ENCODE peak calls at places on chromosomes 3 and 15, in ten cellular contexts. One of them, this sample, is unnamed.

GRCh38 chr3:188589056-188589455 is 435.1 kb downstream of the LPP start:
- DNase-seq in left lung: no peak
- DNase-seq in activated CD4-positive, alpha-beta T cell treated with anti-CD3 and anti-CD28 coated beads, Interleukin-2, amount 50 U/mL, for 24 hours: no peak
- DNase-seq in CD4-positive, CD25-positive, alpha-beta regulatory T cell: no peak
- DNase-seq in right cardiac atrium: no peak
- DNase-seq in activated CD4-positive, CD25-positive, alpha-beta regulatory T cell: no peak
- DNase-seq in upper lobe of right lung: no peak
- DNase-seq in HEK293T: no peak
- DNase-seq in BE2C: no peak
- DNase-seq in esophagus squamous epithelium: no peak
- DNase-seq in this sample: no peak

GRCh38 chr3:137460944-137461343 is 303.2 kb upstream of the SOX14 start:
- DNase-seq in left lung: no peak
- DNase-seq in activated CD4-positive, alpha-beta T cell treated with anti-CD3 and anti-CD28 coated beads, Interleukin-2, amount 50 U/mL, for 24 hours: no peak
- DNase-seq in CD4-positive, CD25-positive, alpha-beta regulatory T cell: no peak
- DNase-seq in right cardiac atrium: no peak
- DNase-seq in activated CD4-positive, CD25-positive, alpha-beta regulatory T cell: no peak
- DNase-seq in upper lobe of right lung: no peak
- DNase-seq in HEK293T: no peak
- DNase-seq in BE2C: no peak
- DNase-seq in esophagus squamous epithelium: no peak
- DNase-seq in this sample: no peak

GRCh38 chr15:59413577-59413976 is 24.4 kb upstream of the FAM81A start:
- DNase-seq in left lung: no peak
- DNase-seq in activated CD4-positive, alpha-beta T cell treated with anti-CD3 and anti-CD28 coated beads, Interleukin-2, amount 50 U/mL, for 24 hours: no peak
- DNase-seq in CD4-positive, CD25-positive, alpha-beta regulatory T cell: no peak
- DNase-seq in right cardiac atrium: no peak
- DNase-seq in activated CD4-positive, CD25-positive, alpha-beta regulatory T cell: no peak
- DNase-seq in upper lobe of right lung: no peak
- DNase-seq in HEK293T: no peak
- DNase-seq in BE2C: no peak
- DNase-seq in esophagus squamous epithelium: no peak
- DNase-seq in this sample: no peak

GRCh38 chr3:113695818-113696645 is at the start of gene USF3:
- DNase-seq in left lung: peak
- DNase-seq in activated CD4-positive, alpha-beta T cell treated with anti-CD3 and anti-CD28 coated beads, Interleukin-2, amount 50 U/mL, for 24 hours: peak
- DNase-seq in CD4-positive, CD25-positive, alpha-beta regulatory T cell: peak
- DNase-seq in right cardiac atrium: peak
- DNase-seq in activated CD4-positive, CD25-positive, alpha-beta regulatory T cell: peak
- DNase-seq in upper lobe of right lung: peak
- DNase-seq in HEK293T: peak
- DNase-seq in BE2C: peak
- DNase-seq in esophagus squamous epithelium: peak
- DNase-seq in this sample: peak

GRCh38 chr15:43930079-43930478 is 103.3 kb downstream of the WDR76 start:
- DNase-seq in left lung: no peak
- DNase-seq in activated CD4-positive, alpha-beta T cell treated with anti-CD3 and anti-CD28 coated beads, Interleukin-2, amount 50 U/mL, for 24 hours: no peak
- DNase-seq in CD4-positive, CD25-positive, alpha-beta regulatory T cell: no peak
- DNase-seq in right cardiac atrium: no peak
- DNase-seq in activated CD4-positive, CD25-positive, alpha-beta regulatory T cell: no peak
- DNase-seq in upper lobe of right lung: no peak
- DNase-seq in HEK293T: peak
- DNase-seq in BE2C: no peak
- DNase-seq in esophagus squamous epithelium: no peak
- DNase-seq in this sample: no peak

GRCh38 chr3:105752791-105753415 is 115.9 kb downstream of the CBLB start:
- DNase-seq in left lung: no peak
- DNase-seq in activated CD4-positive, alpha-beta T cell treated with anti-CD3 and anti-CD28 coated beads, Interleukin-2, amount 50 U/mL, for 24 hours: no peak
- DNase-seq in CD4-positive, CD25-positive, alpha-beta regulatory T cell: peak
- DNase-seq in right cardiac atrium: peak
- DNase-seq in activated CD4-positive, CD25-positive, alpha-beta regulatory T cell: peak
- DNase-seq in upper lobe of right lung: no peak
- DNase-seq in HEK293T: peak
- DNase-seq in BE2C: peak
- DNase-seq in esophagus squamous epithelium: no peak
- DNase-seq in this sample: no peak

GRCh38 chr15:81274932-81275341 is 49.0 kb downstream of the STARD5 start:
- DNase-seq in left lung: peak
- DNase-seq in activated CD4-positive, alpha-beta T cell treated with anti-CD3 and anti-CD28 coated beads, Interleukin-2, amount 50 U/mL, for 24 hours: peak
- DNase-seq in CD4-positive, CD25-positive, alpha-beta regulatory T cell: peak
- DNase-seq in right cardiac atrium: peak
- DNase-seq in activated CD4-positive, CD25-positive, alpha-beta regulatory T cell: peak
- DNase-seq in upper lobe of right lung: peak
- DNase-seq in HEK293T: peak
- DNase-seq in BE2C: peak
- DNase-seq in esophagus squamous epithelium: no peak
- DNase-seq in this sample: peak

GRCh38 chr3:73342077-73342476 is 280.6 kb downstream of the EBLN2 start:
- DNase-seq in left lung: no peak
- DNase-seq in activated CD4-positive, alpha-beta T cell treated with anti-CD3 and anti-CD28 coated beads, Interleukin-2, amount 50 U/mL, for 24 hours: no peak
- DNase-seq in CD4-positive, CD25-positive, alpha-beta regulatory T cell: no peak
- DNase-seq in right cardiac atrium: no peak
- DNase-seq in activated CD4-positive, CD25-positive, alpha-beta regulatory T cell: no peak
- DNase-seq in upper lobe of right lung: no peak
- DNase-seq in HEK293T: no peak
- DNase-seq in BE2C: no peak
- DNase-seq in esophagus squamous epithelium: no peak
- DNase-seq in this sample: no peak

GRCh38 chr3:45605569-45605968 is 11.0 kb downstream of the LIMD1 start:
- DNase-seq in left lung: no peak
- DNase-seq in activated CD4-positive, alpha-beta T cell treated with anti-CD3 and anti-CD28 coated beads, Interleukin-2, amount 50 U/mL, for 24 hours: no peak
- DNase-seq in CD4-positive, CD25-positive, alpha-beta regulatory T cell: no peak
- DNase-seq in right cardiac atrium: no peak
- DNase-seq in activated CD4-positive, CD25-positive, alpha-beta regulatory T cell: no peak
- DNase-seq in upper lobe of right lung: no peak
- DNase-seq in HEK293T: no peak
- DNase-seq in BE2C: no peak
- DNase-seq in esophagus squamous epithelium: no peak
- DNase-seq in this sample: no peak

GRCh38 chr15:51706347-51706746 is 25.0 kb downstream of the SCG3 start:
- DNase-seq in left lung: no peak
- DNase-seq in activated CD4-positive, alpha-beta T cell treated with anti-CD3 and anti-CD28 coated beads, Interleukin-2, amount 50 U/mL, for 24 hours: no peak
- DNase-seq in CD4-positive, CD25-positive, alpha-beta regulatory T cell: no peak
- DNase-seq in right cardiac atrium: no peak
- DNase-seq in activated CD4-positive, CD25-positive, alpha-beta regulatory T cell: no peak
- DNase-seq in upper lobe of right lung: no peak
- DNase-seq in HEK293T: no peak
- DNase-seq in BE2C: peak
- DNase-seq in esophagus squamous epithelium: no peak
- DNase-seq in this sample: no peak

GRCh38 chr15:31065824-31066223 is 35.7 kb downstream of the TRPM1 start:
- DNase-seq in left lung: no peak
- DNase-seq in activated CD4-positive, alpha-beta T cell treated with anti-CD3 and anti-CD28 coated beads, Interleukin-2, amount 50 U/mL, for 24 hours: no peak
- DNase-seq in CD4-positive, CD25-positive, alpha-beta regulatory T cell: no peak
- DNase-seq in right cardiac atrium: no peak
- DNase-seq in activated CD4-positive, CD25-positive, alpha-beta regulatory T cell: no peak
- DNase-seq in upper lobe of right lung: no peak
- DNase-seq in HEK293T: no peak
- DNase-seq in BE2C: no peak
- DNase-seq in esophagus squamous epithelium: no peak
- DNase-seq in this sample: no peak

GRCh38 chr3:32835943-32836342 is 18.1 kb downstream of the TRIM71 start:
- DNase-seq in left lung: no peak
- DNase-seq in activated CD4-positive, alpha-beta T cell treated with anti-CD3 and anti-CD28 coated beads, Interleukin-2, amount 50 U/mL, for 24 hours: no peak
- DNase-seq in CD4-positive, CD25-positive, alpha-beta regulatory T cell: no peak
- DNase-seq in right cardiac atrium: no peak
- DNase-seq in activated CD4-positive, CD25-positive, alpha-beta regulatory T cell: no peak
- DNase-seq in upper lobe of right lung: peak
- DNase-seq in HEK293T: no peak
- DNase-seq in BE2C: no peak
- DNase-seq in esophagus squamous epithelium: no peak
- DNase-seq in this sample: no peak

GRCh38 chr3:188627652-188628051 is 473.7 kb downstream of the LPP start:
- DNase-seq in left lung: no peak
- DNase-seq in activated CD4-positive, alpha-beta T cell treated with anti-CD3 and anti-CD28 coated beads, Interleukin-2, amount 50 U/mL, for 24 hours: no peak
- DNase-seq in CD4-positive, CD25-positive, alpha-beta regulatory T cell: no peak
- DNase-seq in right cardiac atrium: no peak
- DNase-seq in activated CD4-positive, CD25-positive, alpha-beta regulatory T cell: no peak
- DNase-seq in upper lobe of right lung: no peak
- DNase-seq in HEK293T: no peak
- DNase-seq in BE2C: no peak
- DNase-seq in esophagus squamous epithelium: no peak
- DNase-seq in this sample: no peak

GRCh38 chr3:107987036-107987557 is 103.7 kb downstream of the CD47 start:
- DNase-seq in left lung: no peak
- DNase-seq in activated CD4-positive, alpha-beta T cell treated with anti-CD3 and anti-CD28 coated beads, Interleukin-2, amount 50 U/mL, for 24 hours: no peak
- DNase-seq in CD4-positive, CD25-positive, alpha-beta regulatory T cell: no peak
- DNase-seq in right cardiac atrium: peak
- DNase-seq in activated CD4-positive, CD25-positive, alpha-beta regulatory T cell: no peak
- DNase-seq in upper lobe of right lung: no peak
- DNase-seq in HEK293T: no peak
- DNase-seq in BE2C: peak
- DNase-seq in esophagus squamous epithelium: peak
- DNase-seq in this sample: peak

GRCh38 chr3:12962292-12962691 is 110.9 kb downstream of the IQSEC1 start:
- DNase-seq in left lung: no peak
- DNase-seq in activated CD4-positive, alpha-beta T cell treated with anti-CD3 and anti-CD28 coated beads, Interleukin-2, amount 50 U/mL, for 24 hours: no peak
- DNase-seq in CD4-positive, CD25-positive, alpha-beta regulatory T cell: no peak
- DNase-seq in right cardiac atrium: peak
- DNase-seq in activated CD4-positive, CD25-positive, alpha-beta regulatory T cell: no peak
- DNase-seq in upper lobe of right lung: no peak
- DNase-seq in HEK293T: no peak
- DNase-seq in BE2C: no peak
- DNase-seq in esophagus squamous epithelium: no peak
- DNase-seq in this sample: no peak

GRCh38 chr3:185250247-185250646 is 3.6 kb downstream of the EHHADH start:
- DNase-seq in left lung: no peak
- DNase-seq in activated CD4-positive, alpha-beta T cell treated with anti-CD3 and anti-CD28 coated beads, Interleukin-2, amount 50 U/mL, for 24 hours: no peak
- DNase-seq in CD4-positive, CD25-positive, alpha-beta regulatory T cell: no peak
- DNase-seq in right cardiac atrium: no peak
- DNase-seq in activated CD4-positive, CD25-positive, alpha-beta regulatory T cell: no peak
- DNase-seq in upper lobe of right lung: no peak
- DNase-seq in HEK293T: no peak
- DNase-seq in BE2C: no peak
- DNase-seq in esophagus squamous epithelium: no peak
- DNase-seq in this sample: no peak

GRCh38 chr3:67349551-67350174 is 304.7 kb downstream of the SUCLG2 start:
- DNase-seq in left lung: no peak
- DNase-seq in activated CD4-positive, alpha-beta T cell treated with anti-CD3 and anti-CD28 coated beads, Interleukin-2, amount 50 U/mL, for 24 hours: peak
- DNase-seq in CD4-positive, CD25-positive, alpha-beta regulatory T cell: no peak
- DNase-seq in right cardiac atrium: no peak
- DNase-seq in activated CD4-positive, CD25-positive, alpha-beta regulatory T cell: no peak
- DNase-seq in upper lobe of right lung: no peak
- DNase-seq in HEK293T: no peak
- DNase-seq in BE2C: no peak
- DNase-seq in esophagus squamous epithelium: no peak
- DNase-seq in this sample: no peak

GRCh38 chr15:59688383-59688887 is 685 bp downstream of the BNIP2 start:
- DNase-seq in left lung: no peak
- DNase-seq in activated CD4-positive, alpha-beta T cell treated with anti-CD3 and anti-CD28 coated beads, Interleukin-2, amount 50 U/mL, for 24 hours: peak
- DNase-seq in CD4-positive, CD25-positive, alpha-beta regulatory T cell: peak
- DNase-seq in right cardiac atrium: no peak
- DNase-seq in activated CD4-positive, CD25-positive, alpha-beta regulatory T cell: no peak
- DNase-seq in upper lobe of right lung: no peak
- DNase-seq in HEK293T: no peak
- DNase-seq in BE2C: no peak
- DNase-seq in esophagus squamous epithelium: no peak
- DNase-seq in this sample: peak

GRCh38 chr3:123353852-123354238 is 95.0 kb downstream of the ADCY5 start:
- DNase-seq in left lung: no peak
- DNase-seq in activated CD4-positive, alpha-beta T cell treated with anti-CD3 and anti-CD28 coated beads, Interleukin-2, amount 50 U/mL, for 24 hours: no peak
- DNase-seq in CD4-positive, CD25-positive, alpha-beta regulatory T cell: no peak
- DNase-seq in right cardiac atrium: no peak
- DNase-seq in activated CD4-positive, CD25-positive, alpha-beta regulatory T cell: no peak
- DNase-seq in upper lobe of right lung: no peak
- DNase-seq in HEK293T: no peak
- DNase-seq in BE2C: no peak
- DNase-seq in esophagus squamous epithelium: no peak
- DNase-seq in this sample: no peak

GRCh38 chr3:4290272-4290893 is 12.8 kb upstream of the SETMAR start:
- DNase-seq in left lung: no peak
- DNase-seq in activated CD4-positive, alpha-beta T cell treated with anti-CD3 and anti-CD28 coated beads, Interleukin-2, amount 50 U/mL, for 24 hours: peak
- DNase-seq in CD4-positive, CD25-positive, alpha-beta regulatory T cell: no peak
- DNase-seq in right cardiac atrium: no peak
- DNase-seq in activated CD4-positive, CD25-positive, alpha-beta regulatory T cell: no peak
- DNase-seq in upper lobe of right lung: no peak
- DNase-seq in HEK293T: peak
- DNase-seq in BE2C: no peak
- DNase-seq in esophagus squamous epithelium: no peak
- DNase-seq in this sample: no peak

GRCh38 chr3:152385761-152386160 is 117.0 kb downstream of the MBNL1 start:
- DNase-seq in left lung: no peak
- DNase-seq in activated CD4-positive, alpha-beta T cell treated with anti-CD3 and anti-CD28 coated beads, Interleukin-2, amount 50 U/mL, for 24 hours: no peak
- DNase-seq in CD4-positive, CD25-positive, alpha-beta regulatory T cell: no peak
- DNase-seq in right cardiac atrium: no peak
- DNase-seq in activated CD4-positive, CD25-positive, alpha-beta regulatory T cell: no peak
- DNase-seq in upper lobe of right lung: no peak
- DNase-seq in HEK293T: no peak
- DNase-seq in BE2C: no peak
- DNase-seq in esophagus squamous epithelium: no peak
- DNase-seq in this sample: no peak

GRCh38 chr15:85937661-85938060 is 142.0 kb upstream of the AGBL1 start:
- DNase-seq in left lung: no peak
- DNase-seq in activated CD4-positive, alpha-beta T cell treated with anti-CD3 and anti-CD28 coated beads, Interleukin-2, amount 50 U/mL, for 24 hours: no peak
- DNase-seq in CD4-positive, CD25-positive, alpha-beta regulatory T cell: no peak
- DNase-seq in right cardiac atrium: no peak
- DNase-seq in activated CD4-positive, CD25-positive, alpha-beta regulatory T cell: no peak
- DNase-seq in upper lobe of right lung: no peak
- DNase-seq in HEK293T: no peak
- DNase-seq in BE2C: no peak
- DNase-seq in esophagus squamous epithelium: no peak
- DNase-seq in this sample: no peak

GRCh38 chr3:149198611-149199010 is 23.0 kb downstream of the CP start:
- DNase-seq in left lung: no peak
- DNase-seq in activated CD4-positive, alpha-beta T cell treated with anti-CD3 and anti-CD28 coated beads, Interleukin-2, amount 50 U/mL, for 24 hours: no peak
- DNase-seq in CD4-positive, CD25-positive, alpha-beta regulatory T cell: no peak
- DNase-seq in right cardiac atrium: no peak
- DNase-seq in activated CD4-positive, CD25-positive, alpha-beta regulatory T cell: no peak
- DNase-seq in upper lobe of right lung: no peak
- DNase-seq in HEK293T: no peak
- DNase-seq in BE2C: no peak
- DNase-seq in esophagus squamous epithelium: no peak
- DNase-seq in this sample: no peak

GRCh38 chr3:186283651-186284445 is 78.2 kb downstream of the DGKG start:
- DNase-seq in left lung: no peak
- DNase-seq in activated CD4-positive, alpha-beta T cell treated with anti-CD3 and anti-CD28 coated beads, Interleukin-2, amount 50 U/mL, for 24 hours: no peak
- DNase-seq in CD4-positive, CD25-positive, alpha-beta regulatory T cell: no peak
- DNase-seq in right cardiac atrium: no peak
- DNase-seq in activated CD4-positive, CD25-positive, alpha-beta regulatory T cell: no peak
- DNase-seq in upper lobe of right lung: no peak
- DNase-seq in HEK293T: no peak
- DNase-seq in BE2C: no peak
- DNase-seq in esophagus squamous epithelium: no peak
- DNase-seq in this sample: no peak

GRCh38 chr15:40263036-40263754 is 19.7 kb downstream of the ANKRD63 start:
- DNase-seq in left lung: no peak
- DNase-seq in activated CD4-positive, alpha-beta T cell treated with anti-CD3 and anti-CD28 coated beads, Interleukin-2, amount 50 U/mL, for 24 hours: no peak
- DNase-seq in CD4-positive, CD25-positive, alpha-beta regulatory T cell: no peak
- DNase-seq in right cardiac atrium: no peak
- DNase-seq in activated CD4-positive, CD25-positive, alpha-beta regulatory T cell: no peak
- DNase-seq in upper lobe of right lung: no peak
- DNase-seq in HEK293T: no peak
- DNase-seq in BE2C: no peak
- DNase-seq in esophagus squamous epithelium: no peak
- DNase-seq in this sample: no peak

GRCh38 chr3:138916824-138917223 is 30.1 kb downstream of the FOXL2 start:
- DNase-seq in left lung: no peak
- DNase-seq in activated CD4-positive, alpha-beta T cell treated with anti-CD3 and anti-CD28 coated beads, Interleukin-2, amount 50 U/mL, for 24 hours: no peak
- DNase-seq in CD4-positive, CD25-positive, alpha-beta regulatory T cell: no peak
- DNase-seq in right cardiac atrium: no peak
- DNase-seq in activated CD4-positive, CD25-positive, alpha-beta regulatory T cell: no peak
- DNase-seq in upper lobe of right lung: no peak
- DNase-seq in HEK293T: no peak
- DNase-seq in BE2C: no peak
- DNase-seq in esophagus squamous epithelium: no peak
- DNase-seq in this sample: no peak

GRCh38 chr15:92184142-92184541 is 209.5 kb upstream of the ST8SIA2 start:
- DNase-seq in left lung: no peak
- DNase-seq in activated CD4-positive, alpha-beta T cell treated with anti-CD3 and anti-CD28 coated beads, Interleukin-2, amount 50 U/mL, for 24 hours: no peak
- DNase-seq in CD4-positive, CD25-positive, alpha-beta regulatory T cell: no peak
- DNase-seq in right cardiac atrium: no peak
- DNase-seq in activated CD4-positive, CD25-positive, alpha-beta regulatory T cell: no peak
- DNase-seq in upper lobe of right lung: no peak
- DNase-seq in HEK293T: no peak
- DNase-seq in BE2C: no peak
- DNase-seq in esophagus squamous epithelium: no peak
- DNase-seq in this sample: no peak

GRCh38 chr15:84638103-84638502 is 16.0 kb downstream of the WDR73 start:
- DNase-seq in left lung: no peak
- DNase-seq in activated CD4-positive, alpha-beta T cell treated with anti-CD3 and anti-CD28 coated beads, Interleukin-2, amount 50 U/mL, for 24 hours: no peak
- DNase-seq in CD4-positive, CD25-positive, alpha-beta regulatory T cell: no peak
- DNase-seq in right cardiac atrium: no peak
- DNase-seq in activated CD4-positive, CD25-positive, alpha-beta regulatory T cell: no peak
- DNase-seq in upper lobe of right lung: no peak
- DNase-seq in HEK293T: no peak
- DNase-seq in BE2C: no peak
- DNase-seq in esophagus squamous epithelium: no peak
- DNase-seq in this sample: no peak

This sample was measured in CD14-positive monocyte.